ENCODE peak calls at places on chromosome 9, in ten cellular contexts. V is endodermal cell; P is HL-60; M is substantia nigra; C is RPMI7951; J is effector memory CD8-positive, alpha-beta T cell; F is AG04449; Y is GDM1; G is brain microvascular endothelial cell; U is WERI-Rb-1. O is an unnamed sample.

GRCh38 chr9:123478160-123478559 is 122.2 kb downstream of the CRB2 start:
- DNase-seq in V (no peak), P (no peak), M (no peak), C (no peak), J (no peak), F (no peak), Y (no peak), G (no peak), U (no peak), O (no peak)

GRCh38 chr9:127206666-127207065 is 57.9 kb upstream of the GARNL3 start:
- DNase-seq in V (no peak), P (no peak), M (no peak), C (no peak), J (no peak), F (no peak), Y (no peak), G (no peak), U (no peak), O (no peak)

GRCh38 chr9:130885422-130886375 is 10.9 kb downstream of the QRFP start:
- DNase-seq in V (peak), P (no peak), M (no peak), C (no peak), J (no peak), F (no peak), Y (no peak), G (no peak), U (no peak), O (no peak)

GRCh38 chr9:134943411-134943810 is 25.7 kb upstream of the FCN1 start:
- DNase-seq in V (no peak), P (no peak), M (no peak), C (no peak), J (no peak), F (no peak), Y (no peak), G (no peak), U (no peak), O (no peak)

GRCh38 chr9:38160613-38161215 is 91.7 kb upstream of the SHB start:
- DNase-seq in V (peak), P (peak), M (no peak), C (peak), J (peak), F (no peak), Y (peak), G (peak), U (peak), O (peak)

GRCh38 chr9:569276-569675 is 272.2 kb upstream of the DMRT1 start:
- DNase-seq in V (no peak), P (no peak), M (no peak), C (no peak), J (no peak), F (no peak), Y (no peak), G (no peak), U (peak), O (no peak)

GRCh38 chr9:136802321-136802720 is 5.4 kb upstream of the RABL6 start:
- DNase-seq in V (no peak), P (no peak), M (no peak), C (no peak), J (no peak), F (no peak), Y (no peak), G (no peak), U (no peak), O (no peak)

GRCh38 chr9:8136477-8136876 is 336.9 kb upstream of the DMAC1 start:
- DNase-seq in V (no peak), P (no peak), M (no peak), C (no peak), J (no peak), F (no peak), Y (no peak), G (no peak), U (no peak), O (no peak)

GRCh38 chr9:129383415-129384088 is 205.5 kb upstream of the IER5L start:
- DNase-seq in V (peak), P (peak), M (no peak), C (peak), J (peak), F (no peak), Y (peak), G (peak), U (peak), O (peak)

GRCh38 chr9:37923796-37924430 is 20.0 kb upstream of the SLC25A51 start:
- DNase-seq in V (no peak), P (no peak), M (no peak), C (no peak), J (no peak), F (no peak), Y (no peak), G (no peak), U (no peak), O (no peak)

GRCh38 chr9:34154052-34154451 is 24.8 kb upstream of the UBAP1 start:
- DNase-seq in V (no peak), P (no peak), M (no peak), C (no peak), J (no peak), F (no peak), Y (no peak), G (no peak), U (no peak), O (no peak)

GRCh38 chr9:134343637-134344036 is 17.4 kb downstream of the RXRA start:
- DNase-seq in V (no peak), P (no peak), M (no peak), C (no peak), J (no peak), F (no peak), Y (no peak), G (no peak), U (peak), O (no peak)

GRCh38 chr9:92954078-92954861 is 6.9 kb downstream of the FGD3 start:
- DNase-seq in V (no peak), P (no peak), M (no peak), C (peak), J (peak), F (no peak), Y (no peak), G (no peak), U (no peak), O (no peak)